ENCODE peak calls at places on chromosomes 7 and 10, in ten cellular contexts. One of them, this sample, is unnamed.

GRCh38 chr7:53191296-53191695 is 155.9 kb downstream of the POM121L12 start:
- ATAC-seq in naive thymus-derived CD4-positive, alpha-beta T cell: no peak
- ATAC-seq in heart right ventricle: no peak
- ATAC-seq in pancreas: no peak
- ATAC-seq in RWPE2: no peak
- ATAC-seq in right cardiac atrium: peak
- ATAC-seq in CD8-positive, alpha-beta T cell: no peak
- ATAC-seq in upper lobe of left lung: no peak
- ATAC-seq in heart left ventricle: no peak
- ATAC-seq in GM23338: no peak
- ATAC-seq in this sample: no peak

GRCh38 chr7:157379493-157379892 is 42.7 kb downstream of the DNAJB6 start:
- ATAC-seq in GM23338: no peak
- ATAC-seq in CD8-positive, alpha-beta T cell: peak
- ATAC-seq in naive thymus-derived CD4-positive, alpha-beta T cell: no peak
- ATAC-seq in RWPE2: no peak
- ATAC-seq in pancreas: no peak
- ATAC-seq in right cardiac atrium: peak
- ATAC-seq in heart right ventricle: no peak
- ATAC-seq in upper lobe of left lung: no peak
- ATAC-seq in heart left ventricle: no peak
- ATAC-seq in this sample: no peak

GRCh38 chr10:101207026-101207425 is 22.2 kb downstream of the LBX1 start:
- ATAC-seq in naive thymus-derived CD4-positive, alpha-beta T cell: no peak
- ATAC-seq in pancreas: no peak
- ATAC-seq in heart left ventricle: no peak
- ATAC-seq in CD8-positive, alpha-beta T cell: no peak
- ATAC-seq in heart right ventricle: no peak
- ATAC-seq in right cardiac atrium: no peak
- ATAC-seq in GM23338: no peak
- ATAC-seq in upper lobe of left lung: no peak
- ATAC-seq in RWPE2: no peak
- ATAC-seq in this sample: no peak

GRCh38 chr7:129454249-129454551 is 20.0 kb downstream of the STRIP2 start:
- ATAC-seq in RWPE2: peak
- ATAC-seq in naive thymus-derived CD4-positive, alpha-beta T cell: no peak
- ATAC-seq in upper lobe of left lung: no peak
- ATAC-seq in GM23338: no peak
- ATAC-seq in CD8-positive, alpha-beta T cell: no peak
- ATAC-seq in heart left ventricle: peak
- ATAC-seq in pancreas: no peak
- ATAC-seq in right cardiac atrium: peak
- ATAC-seq in heart right ventricle: no peak
- ATAC-seq in this sample: no peak

GRCh38 chr10:129564923-129565322 is 97.9 kb downstream of the MGMT start:
- ATAC-seq in heart right ventricle: no peak
- ATAC-seq in GM23338: no peak
- ATAC-seq in pancreas: no peak
- ATAC-seq in right cardiac atrium: no peak
- ATAC-seq in RWPE2: no peak
- ATAC-seq in CD8-positive, alpha-beta T cell: no peak
- ATAC-seq in heart left ventricle: no peak
- ATAC-seq in naive thymus-derived CD4-positive, alpha-beta T cell: no peak
- ATAC-seq in upper lobe of left lung: no peak
- ATAC-seq in this sample: no peak

GRCh38 chr7:35556532-35557471 is 138.1 kb downstream of the HERPUD2 start:
- ATAC-seq in naive thymus-derived CD4-positive, alpha-beta T cell: peak
- ATAC-seq in pancreas: peak
- ATAC-seq in RWPE2: no peak
- ATAC-seq in GM23338: no peak
- ATAC-seq in upper lobe of left lung: peak
- ATAC-seq in heart right ventricle: no peak
- ATAC-seq in right cardiac atrium: no peak
- ATAC-seq in heart left ventricle: no peak
- ATAC-seq in CD8-positive, alpha-beta T cell: no peak
- ATAC-seq in this sample: no peak

GRCh38 chr7:76428868-76429805 is 4.4 kb downstream of the ZP3 start:
- ATAC-seq in right cardiac atrium: peak
- ATAC-seq in pancreas: peak
- ATAC-seq in GM23338: no peak
- ATAC-seq in heart right ventricle: peak
- ATAC-seq in naive thymus-derived CD4-positive, alpha-beta T cell: peak
- ATAC-seq in CD8-positive, alpha-beta T cell: no peak
- ATAC-seq in heart left ventricle: no peak
- ATAC-seq in RWPE2: peak
- ATAC-seq in upper lobe of left lung: peak
- ATAC-seq in this sample: no peak

GRCh38 chr10:17098012-17098411 is 31.6 kb downstream of the CUBN start:
- ATAC-seq in pancreas: no peak
- ATAC-seq in right cardiac atrium: no peak
- ATAC-seq in RWPE2: no peak
- ATAC-seq in upper lobe of left lung: no peak
- ATAC-seq in naive thymus-derived CD4-positive, alpha-beta T cell: no peak
- ATAC-seq in CD8-positive, alpha-beta T cell: no peak
- ATAC-seq in heart right ventricle: no peak
- ATAC-seq in GM23338: no peak
- ATAC-seq in heart left ventricle: no peak
- ATAC-seq in this sample: no peak

GRCh38 chr7:135708041-135708440 is 19.9 kb downstream of the SLC13A4 start:
- ATAC-seq in right cardiac atrium: no peak
- ATAC-seq in heart right ventricle: no peak
- ATAC-seq in naive thymus-derived CD4-positive, alpha-beta T cell: no peak
- ATAC-seq in upper lobe of left lung: no peak
- ATAC-seq in CD8-positive, alpha-beta T cell: no peak
- ATAC-seq in pancreas: no peak
- ATAC-seq in GM23338: peak
- ATAC-seq in heart left ventricle: no peak
- ATAC-seq in RWPE2: no peak
- ATAC-seq in this sample: no peak

GRCh38 chr7:135706858-135707569 is 21.0 kb downstream of the SLC13A4 start:
- ATAC-seq in GM23338: no peak
- ATAC-seq in heart left ventricle: no peak
- ATAC-seq in naive thymus-derived CD4-positive, alpha-beta T cell: no peak
- ATAC-seq in upper lobe of left lung: no peak
- ATAC-seq in heart right ventricle: no peak
- ATAC-seq in RWPE2: peak
- ATAC-seq in pancreas: no peak
- ATAC-seq in right cardiac atrium: no peak
- ATAC-seq in CD8-positive, alpha-beta T cell: no peak
- ATAC-seq in this sample: no peak

GRCh38 chr7:135707570-135707966 is 20.4 kb downstream of the SLC13A4 start:
- ATAC-seq in naive thymus-derived CD4-positive, alpha-beta T cell: no peak
- ATAC-seq in CD8-positive, alpha-beta T cell: no peak
- ATAC-seq in heart left ventricle: no peak
- ATAC-seq in RWPE2: peak
- ATAC-seq in pancreas: no peak
- ATAC-seq in GM23338: no peak
- ATAC-seq in upper lobe of left lung: no peak
- ATAC-seq in heart right ventricle: no peak
- ATAC-seq in right cardiac atrium: no peak
- ATAC-seq in this sample: no peak

GRCh38 chr7:135704698-135705097 is 23.3 kb downstream of the SLC13A4 start:
- ATAC-seq in GM23338: no peak
- ATAC-seq in heart left ventricle: no peak
- ATAC-seq in CD8-positive, alpha-beta T cell: no peak
- ATAC-seq in heart right ventricle: no peak
- ATAC-seq in naive thymus-derived CD4-positive, alpha-beta T cell: no peak
- ATAC-seq in upper lobe of left lung: no peak
- ATAC-seq in right cardiac atrium: no peak
- ATAC-seq in pancreas: peak
- ATAC-seq in RWPE2: no peak
- ATAC-seq in this sample: no peak

DNA sequence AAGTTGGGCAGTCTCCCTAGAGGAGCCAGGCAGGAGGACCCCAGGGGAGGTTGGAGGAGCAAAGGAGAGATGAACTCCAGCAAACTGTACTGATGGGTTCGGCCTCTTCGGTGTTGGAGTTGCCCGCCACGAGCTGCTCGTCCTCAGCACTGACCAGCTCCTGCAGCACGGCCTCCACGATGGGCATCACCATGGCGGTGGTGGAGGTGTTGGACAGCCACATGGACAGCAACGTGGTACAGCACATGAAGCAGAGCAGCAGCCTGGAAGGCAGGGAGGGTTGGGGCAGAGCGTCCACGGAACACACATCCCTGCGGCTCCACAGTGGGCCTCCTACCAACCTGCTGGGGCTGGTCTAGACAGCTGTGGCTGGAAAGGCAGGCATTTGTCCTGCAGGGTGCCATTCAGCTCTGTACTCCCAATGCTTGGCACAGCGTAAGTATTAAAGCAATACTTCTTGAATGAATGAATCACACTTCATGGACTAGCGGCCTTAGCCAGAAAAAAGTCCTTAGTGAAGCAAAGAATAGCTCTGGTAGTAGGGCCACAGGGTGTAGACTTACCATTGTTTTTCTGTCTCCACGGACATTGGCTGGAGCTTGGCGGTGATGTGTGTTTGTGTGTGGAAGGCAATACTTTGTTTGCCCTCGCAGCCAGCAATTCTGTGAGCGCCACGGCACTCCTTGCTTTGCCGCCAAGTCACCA is 21.8 kb downstream of the SLC13A4 start:
- ATAC-seq in heart left ventricle: no peak
- ATAC-seq in RWPE2: no peak
- ATAC-seq in heart right ventricle: no peak
- ATAC-seq in upper lobe of left lung: no peak
- ATAC-seq in right cardiac atrium: no peak
- ATAC-seq in CD8-positive, alpha-beta T cell: no peak
- ATAC-seq in GM23338: no peak
- ATAC-seq in naive thymus-derived CD4-positive, alpha-beta T cell: no peak
- ATAC-seq in pancreas: no peak
- ATAC-seq in this sample: no peak
- H3K4me3 ChIP-seq in heart left ventricle: no peak
- H3K4me3 ChIP-seq in RWPE2: no peak
- H3K4me3 ChIP-seq in heart right ventricle: no peak
- H3K4me3 ChIP-seq in upper lobe of left lung: no peak
- H3K4me3 ChIP-seq in right cardiac atrium: no peak
- H3K4me3 ChIP-seq in CD8-positive, alpha-beta T cell: no peak
- H3K4me3 ChIP-seq in GM23338: no peak
- H3K4me3 ChIP-seq in naive thymus-derived CD4-positive, alpha-beta T cell: no peak
- H3K4me3 ChIP-seq in pancreas: no peak
- H3K4me3 ChIP-seq in this sample: no peak

DNA sequence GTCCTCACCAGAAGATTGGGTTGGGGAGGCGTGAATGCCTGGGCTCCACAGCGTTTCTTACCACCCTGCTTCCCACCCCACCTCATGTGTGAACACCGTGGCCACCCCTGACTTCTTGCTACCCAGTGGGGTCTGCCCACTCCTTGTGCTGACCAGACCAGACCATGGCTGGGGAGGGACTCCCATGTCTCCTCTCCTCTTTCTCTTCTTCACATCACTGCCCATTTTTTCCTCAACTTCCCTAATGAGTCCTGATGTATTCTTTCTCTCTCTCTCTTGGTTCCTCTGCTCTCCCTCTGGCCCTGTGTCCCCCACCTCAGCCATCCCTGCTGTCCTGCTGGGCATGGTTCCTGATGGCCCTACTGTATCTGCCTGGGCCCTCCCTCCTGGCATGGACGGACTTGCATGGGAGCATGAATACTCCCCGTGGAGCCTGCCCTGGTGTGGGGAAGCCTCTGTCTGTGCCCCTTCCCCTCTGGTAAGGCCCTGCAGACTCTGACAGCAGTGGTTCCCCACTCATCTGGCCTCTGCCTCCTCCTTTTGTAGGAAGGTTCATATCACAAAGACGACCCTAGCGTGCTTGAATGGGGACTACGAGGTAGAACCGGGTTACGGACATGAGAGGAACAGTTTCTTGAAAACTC is 85.5 kb downstream of the ADCY1 start:
- ATAC-seq in heart right ventricle: no peak
- ATAC-seq in heart left ventricle: no peak
- ATAC-seq in right cardiac atrium: no peak
- ATAC-seq in GM23338: no peak
- ATAC-seq in CD8-positive, alpha-beta T cell: no peak
- ATAC-seq in RWPE2: no peak
- ATAC-seq in pancreas: no peak
- ATAC-seq in upper lobe of left lung: no peak
- ATAC-seq in naive thymus-derived CD4-positive, alpha-beta T cell: no peak
- ATAC-seq in this sample: no peak
- H3K4me3 ChIP-seq in heart right ventricle: no peak
- H3K4me3 ChIP-seq in heart left ventricle: no peak
- H3K4me3 ChIP-seq in right cardiac atrium: no peak
- H3K4me3 ChIP-seq in GM23338: no peak
- H3K4me3 ChIP-seq in CD8-positive, alpha-beta T cell: no peak
- H3K4me3 ChIP-seq in RWPE2: no peak
- H3K4me3 ChIP-seq in pancreas: no peak
- H3K4me3 ChIP-seq in upper lobe of left lung: no peak
- H3K4me3 ChIP-seq in naive thymus-derived CD4-positive, alpha-beta T cell: no peak
- H3K4me3 ChIP-seq in this sample: no peak

GRCh38 chr7:107077699-107078516 is 33.4 kb downstream of the PRKAR2B start:
- ATAC-seq in heart right ventricle: no peak
- ATAC-seq in right cardiac atrium: no peak
- ATAC-seq in RWPE2: no peak
- ATAC-seq in heart left ventricle: no peak
- ATAC-seq in upper lobe of left lung: no peak
- ATAC-seq in pancreas: no peak
- ATAC-seq in GM23338: no peak
- ATAC-seq in naive thymus-derived CD4-positive, alpha-beta T cell: no peak
- ATAC-seq in CD8-positive, alpha-beta T cell: no peak
- ATAC-seq in this sample: no peak

GRCh38 chr7:107079212-107079940 is 34.9 kb downstream of the PRKAR2B start:
- ATAC-seq in naive thymus-derived CD4-positive, alpha-beta T cell: no peak
- ATAC-seq in right cardiac atrium: peak
- ATAC-seq in RWPE2: no peak
- ATAC-seq in CD8-positive, alpha-beta T cell: no peak
- ATAC-seq in heart right ventricle: no peak
- ATAC-seq in GM23338: no peak
- ATAC-seq in heart left ventricle: no peak
- ATAC-seq in pancreas: no peak
- ATAC-seq in upper lobe of left lung: no peak
- ATAC-seq in this sample: no peak

GRCh38 chr7:107078517-107078966 is 34.0 kb downstream of the PRKAR2B start:
- ATAC-seq in CD8-positive, alpha-beta T cell: no peak
- ATAC-seq in right cardiac atrium: no peak
- ATAC-seq in naive thymus-derived CD4-positive, alpha-beta T cell: no peak
- ATAC-seq in heart left ventricle: no peak
- ATAC-seq in pancreas: no peak
- ATAC-seq in heart right ventricle: no peak
- ATAC-seq in upper lobe of left lung: no peak
- ATAC-seq in RWPE2: peak
- ATAC-seq in GM23338: peak
- ATAC-seq in this sample: no peak

GRCh38 chr7:107080533-107080932 is 36.0 kb downstream of the PRKAR2B start:
- ATAC-seq in CD8-positive, alpha-beta T cell: no peak
- ATAC-seq in heart left ventricle: no peak
- ATAC-seq in RWPE2: no peak
- ATAC-seq in heart right ventricle: no peak
- ATAC-seq in pancreas: no peak
- ATAC-seq in right cardiac atrium: no peak
- ATAC-seq in GM23338: no peak
- ATAC-seq in naive thymus-derived CD4-positive, alpha-beta T cell: no peak
- ATAC-seq in upper lobe of left lung: no peak
- ATAC-seq in this sample: no peak

DNA sequence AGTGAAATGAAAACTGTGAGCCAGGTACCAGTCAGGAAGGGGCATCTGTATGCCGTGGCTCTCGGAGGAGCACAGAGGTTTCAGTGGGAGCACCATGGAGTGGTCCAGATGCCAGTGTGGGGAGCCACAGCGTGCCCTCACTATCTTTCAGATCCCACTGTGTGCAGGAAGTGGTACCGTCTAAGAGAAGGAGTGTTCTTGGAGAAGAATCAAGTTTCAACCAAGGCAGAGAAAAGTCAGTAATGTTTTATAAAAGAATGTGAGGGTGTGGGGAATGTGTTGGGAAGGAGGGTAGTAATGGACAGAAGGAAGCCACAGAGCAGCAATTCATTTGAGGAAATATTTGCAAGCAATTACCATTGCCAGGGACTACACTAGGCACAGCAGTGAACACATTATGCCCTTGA is 35.6 kb downstream of the PRKAR2B start:
- ATAC-seq in heart left ventricle: no peak
- ATAC-seq in naive thymus-derived CD4-positive, alpha-beta T cell: no peak
- ATAC-seq in pancreas: no peak
- ATAC-seq in right cardiac atrium: no peak
- ATAC-seq in heart right ventricle: no peak
- ATAC-seq in GM23338: no peak
- ATAC-seq in RWPE2: no peak
- ATAC-seq in upper lobe of left lung: no peak
- ATAC-seq in CD8-positive, alpha-beta T cell: no peak
- ATAC-seq in this sample: no peak
- H3K4me3 ChIP-seq in heart left ventricle: no peak
- H3K4me3 ChIP-seq in naive thymus-derived CD4-positive, alpha-beta T cell: no peak
- H3K4me3 ChIP-seq in pancreas: no peak
- H3K4me3 ChIP-seq in right cardiac atrium: no peak
- H3K4me3 ChIP-seq in heart right ventricle: no peak
- H3K4me3 ChIP-seq in GM23338: no peak
- H3K4me3 ChIP-seq in RWPE2: no peak
- H3K4me3 ChIP-seq in upper lobe of left lung: no peak
- H3K4me3 ChIP-seq in CD8-positive, alpha-beta T cell: no peak
- H3K4me3 ChIP-seq in this sample: no peak

DNA sequence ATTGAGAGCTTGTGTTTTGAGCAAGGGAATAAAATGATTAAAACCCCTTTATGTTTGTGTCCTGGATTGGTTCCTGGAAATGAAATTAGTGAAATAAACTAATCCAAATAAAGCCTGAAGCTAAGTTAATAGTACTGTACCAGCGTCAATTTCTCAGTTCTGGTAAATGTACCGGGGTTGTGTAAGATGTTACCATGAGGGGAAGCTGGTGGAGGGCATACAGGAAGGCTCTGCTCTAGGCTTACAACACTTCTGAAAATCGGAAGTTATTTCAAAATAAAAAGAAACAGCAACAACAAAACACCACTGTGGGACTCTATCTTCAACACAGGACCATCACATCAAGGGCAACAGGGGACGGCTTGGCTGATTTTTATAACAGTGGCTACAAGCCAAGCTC is 257.0 kb downstream of the CREB5 start:
- ATAC-seq in naive thymus-derived CD4-positive, alpha-beta T cell: peak
- ATAC-seq in heart left ventricle: no peak
- ATAC-seq in CD8-positive, alpha-beta T cell: no peak
- ATAC-seq in right cardiac atrium: no peak
- ATAC-seq in GM23338: no peak
- ATAC-seq in RWPE2: no peak
- ATAC-seq in pancreas: peak
- ATAC-seq in heart right ventricle: no peak
- ATAC-seq in upper lobe of left lung: peak
- ATAC-seq in this sample: peak
- H3K4me3 ChIP-seq in naive thymus-derived CD4-positive, alpha-beta T cell: no peak
- H3K4me3 ChIP-seq in heart left ventricle: no peak
- H3K4me3 ChIP-seq in CD8-positive, alpha-beta T cell: no peak
- H3K4me3 ChIP-seq in right cardiac atrium: no peak
- H3K4me3 ChIP-seq in GM23338: no peak
- H3K4me3 ChIP-seq in RWPE2: no peak
- H3K4me3 ChIP-seq in pancreas: no peak
- H3K4me3 ChIP-seq in heart right ventricle: no peak
- H3K4me3 ChIP-seq in upper lobe of left lung: no peak
- H3K4me3 ChIP-seq in this sample: no peak